ENCODE peak calls at places on chromosome 12, in nine cellular contexts. N, E, C, P, W, V, K, U and B are unnamed samples.

GRCh38 chr12:75130811-75131210 is 78.8 kb downstream of the KCNC2 start:
- DNase-seq in U (no peak), N (no peak), V (no peak), W (peak; percentile 92), E (no peak), P (no peak), K (peak; percentile 80), C (no peak), B (no peak)

GRCh38 chr12:32583535-32583934 is 95.6 kb upstream of the DNM1L start:
- DNase-seq in K (no peak), C (no peak), E (no peak), P (no peak), U (no peak), N (no peak), V (no peak), W (no peak), B (no peak)

GRCh38 chr12:45244561-45245348 is 28.9 kb downstream of the ANO6 start:
- DNase-seq in C (no peak), E (no peak), W (no peak), K (no peak), N (no peak), V (no peak), P (no peak), U (peak; percentile 70), B (no peak)

GRCh38 chr12:126608607-126609175 is 1543.5 kb downstream of the AACS start:
- DNase-seq in V (no peak), E (no peak), K (no peak), W (no peak), U (no peak), C (no peak), P (no peak), N (no peak), B (no peak)

GRCh38 chr12:73221398-73221797 is 949.2 kb downstream of the TRHDE start:
- DNase-seq in E (no peak), W (no peak), P (no peak), U (no peak), K (no peak), N (no peak), V (no peak), C (no peak), B (no peak)

GRCh38 chr12:131459666-131460365 is 251.1 kb upstream of the SFSWAP start:
- DNase-seq in K (no peak), U (no peak), V (no peak), C (peak; percentile 82), W (no peak), E (no peak), P (no peak), N (no peak), B (no peak)

GRCh38 chr12:70853326-70853725 is 67.2 kb downstream of the PTPRR start:
- DNase-seq in K (no peak), U (peak; percentile 62), W (no peak), V (no peak), C (no peak), N (no peak), P (peak; percentile 57), E (no peak), B (no peak)

GRCh38 chr12:62738611-62739010 is 196.3 kb downstream of the PPM1H start:
- DNase-seq in N (no peak), V (no peak), P (no peak), U (no peak), W (peak; percentile 70), C (no peak), E (no peak), K (no peak), B (no peak)

GRCh38 chr12:120749256-120749655 is 23.6 kb downstream of the ACADS start:
- DNase-seq in U (no peak), P (no peak), C (no peak), V (no peak), E (no peak), K (no peak), N (no peak), W (no peak), B (no peak)

GRCh38 chr12:127548123-127548553 is 718.8 kb upstream of the TMEM132C start:
- DNase-seq in V (no peak), U (peak; percentile 36), C (no peak), W (no peak), E (no peak), P (no peak), K (no peak), N (no peak), B (no peak)

GRCh38 chr12:6883683-6884082 is 10.6 kb upstream of the SPSB2 start:
- DNase-seq in K (no peak), V (no peak), E (no peak), P (no peak), C (no peak), U (no peak), W (no peak), N (no peak), B (no peak)

GRCh38 chr12:89882051-89882450 is 173.4 kb upstream of the ATP2B1 start:
- DNase-seq in E (no peak), U (peak; percentile 57), N (no peak), P (no peak), C (no peak), W (no peak), K (no peak), V (no peak), B (peak; percentile 13)

GRCh38 chr12:15777355-15778012 is 11.7 kb downstream of the EPS8 start:
- DNase-seq in V (no peak), U (no peak), W (no peak), E (no peak), K (no peak), P (no peak), N (no peak), C (no peak), B (no peak)

GRCh38 chr12:6463858-6464257 is 6.6 kb downstream of the VAMP1 start:
- DNase-seq in N (no peak), P (no peak), U (no peak), E (no peak), W (no peak), K (no peak), V (no peak), C (peak; percentile 46), B (no peak)

GRCh38 chr12:67155863-67156262 is 113.3 kb upstream of the CAND1 start:
- DNase-seq in E (no peak), V (no peak), K (no peak), N (no peak), U (no peak), C (no peak), W (no peak), P (no peak), B (no peak)

GRCh38 chr12:14986449-14986848 is 13.6 kb downstream of the PDE6H start:
- DNase-seq in V (no peak), P (no peak), E (no peak), C (no peak), U (no peak), N (no peak), K (no peak), W (no peak), B (no peak)

GRCh38 chr12:32270818-32271710 is 128.3 kb upstream of the FGD4 start:
- DNase-seq in P (no peak), C (no peak), W (no peak), U (no peak), E (no peak), K (no peak), V (no peak), N (no peak), B (peak; percentile 18)

GRCh38 chr12:124913474-124914391 is 717 bp downstream of the UBC start:
- DNase-seq in V (peak; percentile 84), W (no peak), K (peak; percentile 89), U (peak; percentile 25), N (peak; percentile 89), C (peak; percentile 97), E (peak; percentile 94), P (peak; percentile 84), B (peak; percentile 90)

GRCh38 chr12:25424186-25424854 is 128.8 kb downstream of the LMNTD1 start:
- DNase-seq in W (no peak), K (no peak), C (no peak), E (no peak), N (no peak), P (no peak), U (peak; percentile 41), V (no peak), B (no peak)

GRCh38 chr12:52474212-52474611 is 607 bp upstream of the KRT6C start:
- DNase-seq in P (no peak), W (no peak), E (no peak), K (no peak), V (no peak), C (no peak), N (no peak), U (no peak), B (no peak)

GRCh38 chr12:96698965-96699364 is 208.1 kb upstream of the NEDD1 start:
- DNase-seq in E (no peak), W (no peak), N (no peak), U (no peak), C (no peak), P (no peak), K (no peak), V (no peak), B (no peak)

GRCh38 chr12:103561174-103561573 is 25.9 kb upstream of the STAB2 start:
- DNase-seq in V (no peak), W (no peak), C (no peak), U (no peak), E (no peak), P (no peak), K (no peak), N (no peak), B (no peak)

GRCh38 chr12:989751-990278 is 1.2 kb upstream of the ERC1 start:
- DNase-seq in K (peak; percentile 43), W (peak; percentile 80), C (no peak), P (peak; percentile 36), V (no peak), N (peak; percentile 34), U (peak; percentile 83), E (no peak), B (peak; percentile 46)

GRCh38 chr12:53048780-53049401 is 974 bp upstream of the TNS2 start:
- DNase-seq in N (peak; percentile 90), W (no peak), U (no peak), K (no peak), V (no peak), E (no peak), P (peak; percentile 85), C (peak; percentile 94), B (peak; percentile 71)

GRCh38 chr12:12704593-12705230 is 8.7 kb upstream of the GPR19 start:
- DNase-seq in E (peak; percentile 24), W (peak; percentile 76), N (peak; percentile 63), V (no peak), P (peak; percentile 64), U (peak; percentile 89), C (no peak), K (peak; percentile 77), B (peak; percentile 94)

GRCh38 chr12:107677671-107678070 is 7.9 kb upstream of the PWP1 start:
- DNase-seq in C (peak; percentile 14), U (no peak), N (no peak), P (no peak), W (no peak), E (no peak), V (no peak), K (no peak), B (no peak)

GRCh38 chr12:109541412-109541725 is 31.9 kb downstream of the MMAB start:
- DNase-seq in U (no peak), E (no peak), K (no peak), C (no peak), N (no peak), W (no peak), V (no peak), P (no peak), B (no peak)

GRCh38 chr12:26847431-26847830 is 14.4 kb upstream of the ITPR2 start:
- DNase-seq in V (no peak), E (no peak), C (no peak), N (no peak), W (no peak), U (no peak), P (no peak), K (no peak), B (no peak)

GRCh38 chr12:100539209-100539608 is 34.3 kb upstream of the GAS2L3 start:
- DNase-seq in W (no peak), P (no peak), E (no peak), C (no peak), N (no peak), V (no peak), U (peak; percentile 20), K (peak; percentile 41), B (peak; percentile 76)

GRCh38 chr12:10190558-10191388 is 11.9 kb downstream of the TMEM52B start:
- DNase-seq in W (peak; percentile 2), K (peak; percentile 36), N (peak; percentile 63), C (no peak), P (peak; percentile 56), E (peak; percentile 56), V (peak; percentile 37), U (peak; percentile 80), B (peak; percentile 69)

GRCh38 chr12:47935196-47935595 is 28.2 kb upstream of the TMEM106C start:
- DNase-seq in U (peak; percentile 93), K (no peak), C (peak; percentile 87), E (no peak), P (no peak), N (peak; percentile 83), W (peak; percentile 50), V (no peak), B (no peak)